ENCODE peak calls at places on chromosomes 2 and 18, in eight cellular contexts. I, K, O, P, N, R, A and V are unnamed samples.

GRCh38 chr2:179591690-179592089 is 269.7 kb downstream of the ZNF385B start:
- DNase-seq in I (no peak), K (no peak), O (no peak), P (no peak), N (no peak), R (no peak), A (no peak), V (no peak)

GRCh38 chr2:27952070-27952469 is 61.5 kb downstream of the BABAM2 start:
- DNase-seq in I (no peak), K (no peak), O (no peak), P (no peak), N (no peak), R (no peak), A (no peak), V (no peak)

GRCh38 chr2:118186110-118186857 is 98.0 kb downstream of the INSIG2 start:
- DNase-seq in I (peak; percentile 91), K (peak; percentile 88), O (peak; percentile 75), P (peak; percentile 88), N (peak; percentile 93), R (peak; percentile 63), A (peak; percentile 70), V (peak; percentile 95)

GRCh38 chr2:121362776-121363175 is 77.8 kb upstream of the TFCP2L1 start:
- DNase-seq in I (peak; percentile 72), K (no peak), O (no peak), P (no peak), N (no peak), R (no peak), A (no peak), V (no peak)

GRCh38 chr18:23864620-23865019 is 149.9 kb upstream of the TTC39C start:
- DNase-seq in I (peak; percentile 32), K (no peak), O (no peak), P (no peak), N (no peak), R (no peak), A (no peak), V (no peak)

GRCh38 chr2:29108225-29108624 is 7.0 kb upstream of the CLIP4 start:
- DNase-seq in I (no peak), K (no peak), O (peak; percentile 97), P (no peak), N (no peak), R (no peak), A (no peak), V (no peak)

GRCh38 chr2:28736034-28736433 is 15.6 kb upstream of the PPP1CB start:
- DNase-seq in I (no peak), K (peak; percentile 69), O (no peak), P (peak; percentile 73), N (no peak), R (peak; percentile 83), A (no peak), V (no peak)

GRCh38 chr2:94984964-94985575 is 40.4 kb upstream of the MAL start:
- DNase-seq in I (peak; percentile 85), K (no peak), O (no peak), P (no peak), N (peak; percentile 31), R (no peak), A (no peak), V (no peak)

GRCh38 chr18:54734059-54734458 is 94.2 kb upstream of the RAB27B start:
- DNase-seq in I (no peak), K (no peak), O (peak; percentile 96), P (no peak), N (no peak), R (no peak), A (no peak), V (no peak)

GRCh38 chr18:46343940-46344372 is 239.8 kb downstream of the HAUS1 start:
- DNase-seq in I (no peak), K (peak; percentile 38), O (no peak), P (peak; percentile 32), N (no peak), R (peak; percentile 20), A (peak; percentile 12), V (peak; percentile 88)

GRCh38 chr2:230076819-230077218 is 8.1 kb upstream of the SLC16A14 start:
- DNase-seq in I (no peak), K (no peak), O (no peak), P (no peak), N (no peak), R (no peak), A (no peak), V (no peak)

GRCh38 chr18:79945118-79946042 is 6.1 kb downstream of the SLC66A2 start:
- DNase-seq in I (no peak), K (peak; percentile 9), O (no peak), P (no peak), N (peak; percentile 50), R (no peak), A (no peak), V (peak; percentile 68)

GRCh38 chr2:54669677-54670484 is 53.6 kb upstream of the EML6 start:
- DNase-seq in I (peak; percentile 80), K (peak; percentile 43), O (peak; percentile 76), P (peak; percentile 77), N (no peak), R (peak; percentile 29), A (peak; percentile 87), V (no peak)

GRCh38 chr2:36672199-36672598 is 24.3 kb upstream of the VIT start:
- DNase-seq in I (no peak), K (no peak), O (peak; percentile 69), P (no peak), N (no peak), R (no peak), A (no peak), V (no peak)

GRCh38 chr2:61460168-61460567 is 10.7 kb downstream of the USP34 start:
- DNase-seq in I (no peak), K (no peak), O (peak; percentile 89), P (no peak), N (no peak), R (no peak), A (no peak), V (no peak)

GRCh38 chr2:136286423-136286822 is 168.5 kb upstream of the CXCR4 start:
- DNase-seq in I (no peak), K (no peak), O (no peak), P (no peak), N (no peak), R (no peak), A (no peak), V (no peak)

GRCh38 chr2:196322963-196323810 is 151.8 kb upstream of the STK17B start:
- DNase-seq in I (no peak), K (no peak), O (peak; percentile 70), P (no peak), N (no peak), R (no peak), A (no peak), V (no peak)

GRCh38 chr2:71546777-71547281 is 93.5 kb downstream of the DYSF start:
- DNase-seq in I (no peak), K (no peak), O (no peak), P (no peak), N (peak; percentile 50), R (no peak), A (no peak), V (peak; percentile 51)

DNA sequence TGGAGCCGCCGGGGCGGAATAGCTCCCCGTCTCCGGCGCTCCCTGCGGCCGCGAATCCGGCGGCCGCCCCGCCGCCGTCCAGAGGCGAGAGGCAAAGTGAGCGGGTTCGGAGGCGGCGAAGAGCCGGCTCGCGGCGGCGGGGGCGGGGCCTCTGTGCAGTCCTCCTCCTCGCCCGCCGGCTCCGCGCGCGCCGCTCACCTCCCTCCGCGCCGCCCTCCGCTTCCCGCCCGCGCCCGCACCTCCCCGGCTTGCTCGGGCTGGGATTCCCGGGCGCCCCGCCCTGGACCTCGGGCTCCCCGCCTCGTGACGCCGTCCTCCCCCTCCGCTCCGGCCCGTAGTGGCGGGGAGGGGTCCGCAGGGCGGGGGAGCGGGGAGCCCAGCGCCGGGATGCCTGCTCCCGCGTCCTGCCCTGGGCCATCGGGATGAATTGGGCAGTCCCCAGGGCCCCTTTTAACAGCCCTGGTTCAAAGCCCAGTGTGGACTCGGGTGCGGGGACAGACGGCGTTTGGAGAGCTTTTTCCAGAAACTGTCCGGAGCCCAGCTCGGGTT is at the start of gene KCNG3:
- DNase-seq in I (no peak), K (peak; percentile 84), O (peak; percentile 12), P (peak; percentile 52), N (peak; percentile 67), R (no peak), A (peak; percentile 36), V (peak; percentile 87)
- TF ChIP-seq POLR2A in I (no peak), K (peak; percentile 19), O (no peak), P (no peak), N (no peak), R (no peak), A (peak; percentile 6), V (no peak)

GRCh38 chr2:234991290-234991689 is 39.5 kb downstream of the SH3BP4 start:
- DNase-seq in I (no peak), K (no peak), O (no peak), P (no peak), N (no peak), R (no peak), A (no peak), V (no peak)
- H3K36me3 ChIP-seq in I (no peaks in the 10 kb centered on the region), K (no peaks in the 10 kb centered on the region), O (peaks cover 43% of the 10 kb centered on the region), P (no peaks in the 10 kb centered on the region), N (peaks cover 7% of the 10 kb centered on the region), R (no peaks in the 10 kb centered on the region), A (no peaks in the 10 kb centered on the region), V (no peaks in the 10 kb centered on the region)

GRCh38 chr2:74042606-74043005 is 57.9 kb downstream of the TET3 start:
- DNase-seq in I (no peak), K (no peak), O (no peak), P (no peak), N (no peak), R (no peak), A (no peak), V (no peak)

GRCh38 chr2:74041726-74042125 is 57.0 kb downstream of the TET3 start:
- DNase-seq in I (no peak), K (no peak), O (no peak), P (no peak), N (no peak), R (no peak), A (no peak), V (no peak)

GRCh38 chr2:74039611-74040010 is 54.9 kb downstream of the TET3 start:
- DNase-seq in I (no peak), K (no peak), O (no peak), P (no peak), N (no peak), R (no peak), A (no peak), V (no peak)

GRCh38 chr2:74043345-74044329 is 58.9 kb downstream of the TET3 start:
- DNase-seq in I (no peak), K (no peak), O (no peak), P (no peak), N (no peak), R (no peak), A (no peak), V (no peak)

GRCh38 chr2:74041182-74041581 is 56.5 kb downstream of the TET3 start:
- DNase-seq in I (no peak), K (no peak), O (no peak), P (no peak), N (no peak), R (no peak), A (no peak), V (no peak)
- TF ChIP-seq POLR2A in I (no peak), K (no peak), O (no peak), P (no peak), N (no peak), R (no peak), A (no peak), V (no peak)

DNA sequence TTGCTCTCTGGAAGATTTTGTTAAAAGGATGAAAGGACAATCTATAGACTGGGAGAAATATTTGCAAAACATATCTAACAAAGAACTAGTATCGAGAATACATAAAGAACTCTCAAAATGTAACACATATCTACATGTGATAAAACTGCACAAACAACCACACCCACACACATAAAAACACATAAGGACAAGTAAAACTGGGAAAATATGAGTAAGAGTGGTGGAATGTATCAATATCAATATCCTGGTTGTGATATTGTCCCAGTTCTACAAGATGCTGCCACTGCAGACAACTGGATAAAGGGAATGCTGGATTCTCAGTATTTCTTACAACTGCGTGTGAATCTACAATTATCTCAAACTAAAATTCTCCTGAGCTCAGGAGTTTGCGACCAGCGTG is 9.3 kb downstream of the VPS4B start:
- DNase-seq in I (no peak), K (no peak), O (no peak), P (no peak), N (no peak), R (no peak), A (no peak), V (no peak)
- H3K36me3 ChIP-seq in I (no peaks in the 10 kb centered on the region), K (peaks cover 18% of the 10 kb centered on the region), O (peaks cover 28% of the 10 kb centered on the region), P (no peaks in the 10 kb centered on the region), N (peaks cover 71% of the 10 kb centered on the region), R (peaks cover 46% of the 10 kb centered on the region), A (no peaks in the 10 kb centered on the region), V (no peaks in the 10 kb centered on the region)